ENCODE peak calls at places on chromosomes 11 and 22, in eight cellular contexts. S, B, T, M, O, U, K and Y are unnamed samples. For H3K27me3 and H3K9me3, the result is how much of the 10 kb centered on the place peaks cover.

GRCh38 chr11:78050964-78051831 is 12.5 kb upstream of the THRSP start:
- DNase-seq in B (no peak), S (peak), U (no peak), M (peak), T (no peak), O (no peak), K (no peak), Y (no peak)

GRCh38 chr22:44210721-44211120 is 30.0 kb downstream of the PARVG start:
- DNase-seq in S (peak), B (no peak), U (no peak), O (no peak), T (no peak), M (peak), K (no peak), Y (no peak)

GRCh38 chr11:121459413-121460041 is 6.8 kb upstream of the SORL1-AS1 start:
- DNase-seq in U (no peak), T (no peak), B (no peak), K (no peak), O (no peak), M (no peak), S (no peak), Y (no peak)

GRCh38 chr22:34001701-34002466 is 81.6 kb upstream of the LARGE1 start:
- DNase-seq in B (no peak), K (no peak), S (no peak), T (no peak), O (no peak), U (no peak), M (no peak), Y (no peak)

GRCh38 chr11:103266167-103266831 is 157.1 kb downstream of the DYNC2H1 start:
- DNase-seq in O (no peak), B (no peak), U (no peak), M (no peak), K (no peak), S (no peak), T (no peak), Y (peak)

GRCh38 chr22:48316876-48317250 is 1510.8 kb downstream of the BRD1 start:
- DNase-seq in B (no peak), U (no peak), M (no peak), O (no peak), K (no peak), T (no peak), S (no peak), Y (no peak)

GRCh38 chr11:130213143-130213978 is 53.8 kb downstream of the ST14 start:
- DNase-seq in B (peak), U (peak), M (peak), K (peak), O (peak), T (no peak), S (peak), Y (peak)

GRCh38 chr11:103850419-103851165 is 185.8 kb upstream of the DDI1 start:
- DNase-seq in B (no peak), S (no peak), T (no peak), K (no peak), M (peak), U (no peak), O (no peak), Y (no peak)

GRCh38 chr22:30290679-30291333 is 1.5 kb upstream of the CASTOR1 start:
- DNase-seq in B (peak), K (no peak), U (peak), M (peak), S (peak), O (peak), T (no peak), Y (peak)

DNA sequence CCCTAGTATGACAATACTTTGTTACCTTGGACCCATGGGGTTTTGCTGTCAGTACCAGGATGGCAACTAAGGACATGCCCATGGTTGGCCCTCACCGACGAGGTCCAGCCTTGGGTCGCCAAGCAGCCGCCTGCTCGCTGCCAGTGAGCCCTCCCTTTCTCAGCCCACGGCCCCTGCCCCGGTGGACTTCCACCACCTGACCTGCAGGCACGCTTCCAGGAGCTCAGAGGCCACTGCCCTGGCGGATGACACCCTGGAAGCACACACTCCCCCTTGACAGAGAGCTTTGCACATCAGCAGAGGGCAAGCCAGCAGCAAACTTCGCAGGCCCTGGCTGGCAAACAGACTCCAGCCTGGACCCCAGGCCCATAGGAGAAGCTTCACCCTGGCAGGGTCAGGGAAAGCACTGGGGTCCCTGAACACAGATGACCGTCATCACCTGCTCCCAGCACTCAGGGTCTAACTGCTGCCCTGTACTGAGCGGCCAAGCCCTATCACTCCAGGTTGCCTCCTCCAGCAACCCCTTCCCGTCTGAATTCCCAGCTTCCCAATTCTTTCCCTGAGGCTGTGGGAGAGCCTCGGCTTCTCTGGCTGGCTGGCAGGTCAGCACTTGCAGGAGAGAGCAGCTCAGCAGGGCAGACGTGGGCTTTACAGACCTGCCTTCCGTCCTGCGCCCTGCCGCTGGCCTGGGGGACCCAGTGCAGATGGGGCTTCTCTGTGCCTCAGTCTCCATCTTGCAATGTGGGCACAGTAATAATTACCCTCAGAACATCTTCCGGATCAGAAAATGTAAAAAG is 2.7 kb upstream of the PPARA start:
- DNase-seq in S (no peak), O (no peak), M (no peak), K (no peak), B (no peak), U (no peak), T (no peak), Y (peak)
- H3K27me3 ChIP-seq in S (under half), O (under half), M (half or more), K (under half), B (half or more), U (under half), T (under half), Y (under half)

GRCh38 chr22:17665248-17665647 is 26.7 kb downstream of the BCL2L13 start:
- DNase-seq in S (no peak), M (no peak), T (no peak), B (no peak), O (no peak), U (no peak), K (no peak), Y (no peak)

GRCh38 chr22:17664414-17665045 is 26.0 kb downstream of the BCL2L13 start:
- DNase-seq in B (no peak), M (no peak), K (no peak), U (no peak), O (no peak), S (no peak), T (no peak), Y (no peak)

GRCh38 chr22:17665884-17666283 is 27.3 kb downstream of the BCL2L13 start:
- DNase-seq in U (no peak), T (no peak), O (no peak), K (no peak), S (no peak), M (peak), B (no peak), Y (no peak)
- H3K9me3 ChIP-seq in U (under half), T (under half), O (under half), K (under half), S (under half), M (under half), B (under half), Y (under half)

GRCh38 chr11:73380897-73381410 is 4.8 kb downstream of the RELT start:
- DNase-seq in O (no peak), B (peak), T (no peak), U (no peak), M (no peak), S (no peak), K (no peak), Y (no peak)
- H3K4me3 ChIP-seq in O (no peak), B (no peak), T (no peak), U (no peak), M (no peak), S (no peak), K (no peak), Y (no peak)

GRCh38 chr22:50012201-50013181 is at the start of gene IL17REL:
- DNase-seq in B (no peak), O (no peak), S (no peak), T (no peak), K (no peak), M (peak), U (peak), Y (no peak)

GRCh38 chr22:50009251-50009650 is 3.3 kb downstream of the IL17REL start:
- DNase-seq in O (no peak), U (peak), T (no peak), S (no peak), B (no peak), K (no peak), M (no peak), Y (no peak)

GRCh38 chr22:50011447-50012200 is 941 bp downstream of the IL17REL start:
- DNase-seq in O (no peak), T (no peak), B (no peak), S (no peak), K (no peak), M (no peak), U (no peak), Y (no peak)

GRCh38 chr22:50009765-50010675 is 2.5 kb downstream of the IL17REL start:
- DNase-seq in U (peak), T (no peak), K (no peak), O (no peak), M (no peak), S (no peak), B (no peak), Y (no peak)

DNA sequence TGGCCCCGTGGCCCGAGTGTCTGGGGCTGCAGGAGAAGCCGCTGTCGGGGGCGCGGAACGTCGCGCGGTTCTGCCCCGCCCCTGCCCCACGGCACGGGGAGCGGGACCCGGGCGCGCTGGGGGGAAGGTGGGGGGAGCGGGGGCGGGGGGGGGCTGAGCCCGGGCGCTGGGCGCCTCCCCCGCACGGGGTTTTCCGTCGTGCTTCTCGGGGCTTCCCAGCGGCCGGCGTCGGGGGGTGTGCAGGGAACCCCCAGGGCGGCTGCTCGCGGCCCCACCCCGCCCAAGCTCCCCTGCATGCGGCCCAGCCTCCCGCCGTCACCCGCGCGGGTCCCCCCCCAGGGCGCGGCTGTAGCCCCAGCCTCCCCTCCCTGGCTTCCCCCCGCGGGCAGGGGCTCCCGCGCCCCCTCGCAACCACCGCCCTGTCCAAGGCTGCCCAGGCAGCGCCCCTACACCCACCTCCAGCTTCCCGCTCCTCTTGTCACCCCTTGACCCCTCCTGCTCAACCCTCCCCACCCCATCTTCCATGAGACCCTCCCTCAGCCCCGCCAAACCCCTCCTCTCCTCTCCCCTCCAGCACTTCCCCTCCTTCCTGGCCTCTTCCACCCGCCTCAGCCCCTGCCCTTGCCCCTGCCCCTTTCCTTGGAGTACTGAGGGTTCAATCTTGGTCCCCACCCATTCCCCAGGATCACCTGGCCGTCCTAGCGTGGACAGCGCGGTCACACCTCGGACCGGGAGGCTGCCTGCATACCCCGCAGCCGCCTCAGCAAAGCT is 1.7 kb downstream of the IL17REL start:
- DNase-seq in K (no peak), U (no peak), M (no peak), B (no peak), O (no peak), T (no peak), S (no peak), Y (no peak)
- H3K27me3 ChIP-seq in K (under half), U (half or more), M (half or more), B (half or more), O (under half), T (under half), S (under half), Y (under half)

DNA sequence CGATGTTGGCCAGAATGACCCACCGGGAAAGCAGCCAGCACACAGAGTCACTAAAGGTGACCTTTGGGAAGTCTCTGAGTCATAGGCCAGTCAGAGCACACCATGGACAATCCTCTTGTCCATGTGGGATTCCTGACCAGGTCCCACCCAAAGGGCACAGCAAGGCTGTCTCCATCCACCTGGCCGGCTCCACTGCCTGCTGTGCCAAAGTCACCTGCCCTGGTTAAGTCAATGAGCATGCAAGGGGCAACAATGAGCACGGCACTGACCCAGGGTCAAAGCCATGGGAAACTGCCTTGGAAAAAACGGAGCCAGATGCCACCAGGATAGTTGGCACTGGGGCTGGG is 49.8 kb downstream of the SHANK2 start:
- DNase-seq in M (no peak), U (no peak), B (no peak), S (no peak), O (no peak), T (no peak), K (no peak), Y (no peak)
- H3K9me3 ChIP-seq in M (under half), U (under half), B (under half), S (under half), O (under half), T (under half), K (under half), Y (under half)

GRCh38 chr22:21640810-21641209 is 1.3 kb upstream of the SDF2L1 start:
- DNase-seq in O (no peak), T (no peak), K (no peak), U (no peak), M (no peak), S (no peak), B (no peak), Y (no peak)
- H3K4me3 ChIP-seq in O (no peak), T (no peak), K (no peak), U (no peak), M (no peak), S (no peak), B (peak), Y (no peak)

DNA sequence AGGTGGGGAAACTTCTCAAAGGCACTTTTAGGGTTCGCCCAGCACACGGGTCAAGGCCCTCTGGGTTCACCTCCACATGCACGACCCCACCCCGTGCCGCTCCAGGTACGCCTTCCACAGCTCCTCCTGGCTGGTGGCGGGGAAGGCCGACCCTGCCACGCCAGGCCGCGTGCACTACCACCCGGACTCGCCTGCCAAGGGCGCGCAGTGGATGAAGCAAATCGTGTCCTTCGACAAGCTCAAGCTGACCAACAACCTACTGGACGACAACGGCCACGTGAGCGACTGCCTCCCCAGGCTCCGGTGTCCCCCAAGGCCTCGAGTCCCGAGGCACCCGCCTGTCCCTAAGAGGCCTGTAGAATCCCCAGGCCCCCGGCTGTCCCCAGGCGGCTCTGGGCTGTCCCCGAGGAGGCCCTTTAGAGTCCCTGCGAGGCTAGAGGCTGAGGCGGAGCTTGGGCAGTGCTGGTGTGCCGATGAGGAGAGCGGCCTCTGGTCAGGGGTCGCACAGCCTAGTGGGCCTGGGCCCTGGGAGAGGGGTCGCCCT is 3.5 kb downstream of the TBX1 start:
- DNase-seq in M (no peak), U (no peak), O (no peak), K (no peak), S (no peak), B (peak), T (no peak), Y (no peak)
- H3K27me3 ChIP-seq in M (half or more), U (half or more), O (under half), K (half or more), S (half or more), B (half or more), T (under half), Y (under half)